ENCODE peak calls at places on chromosomes 12 and 14, in nine cellular contexts. U is right lobe of liver, L is lung, E is IMR-90, M is Caco-2, J is HepG2, Q is breast epithelium, W is Panc1, B is esophagus squamous epithelium. O is an unnamed sample.

GRCh38 chr12:99810718-99811593 is 163.4 kb downstream of the GARIN6 start:
- DNase-seq in U (no peak), L (no peak), E (peak; percentile 18), M (no peak), J (peak; percentile 9), Q (no peak), W (no peak), B (no peak), O (peak; percentile 16)

GRCh38 chr14:64673748-64674147 is 30.5 kb upstream of the PLEKHG3 start:
- DNase-seq in U (no peak), L (no peak), E (no peak), M (no peak), J (no peak), Q (no peak), W (no peak), B (no peak), O (no peak)

GRCh38 chr12:87953257-87953860 is 75.8 kb downstream of the C12orf50 start:
- DNase-seq in U (no peak), L (no peak), E (peak; percentile 71), M (no peak), J (peak; percentile 15), Q (no peak), W (peak; percentile 8), B (no peak), O (peak; percentile 48)

GRCh38 chr12:104566244-104566993 is 109.7 kb downstream of the CHST11 start:
- DNase-seq in U (no peak), L (no peak), E (no peak), M (no peak), J (no peak), Q (no peak), W (no peak), B (no peak), O (no peak)

GRCh38 chr14:99679996-99680395 is 4.1 kb upstream of the CYP46A1 start:
- DNase-seq in U (no peak), L (no peak), E (no peak), M (no peak), J (no peak), Q (no peak), W (no peak), B (no peak), O (no peak)

GRCh38 chr14:55975281-55975905 is 142.8 kb upstream of the PELI2 start:
- DNase-seq in U (no peak), L (no peak), E (no peak), M (no peak), J (no peak), Q (no peak), W (no peak), B (no peak), O (no peak)

GRCh38 chr14:70735043-70735442 is 74.3 kb downstream of the MAP3K9 start:
- DNase-seq in U (no peak), L (no peak), E (no peak), M (no peak), J (no peak), Q (no peak), W (no peak), B (no peak), O (peak; percentile 45)

GRCh38 chr12:123794027-123794426 is 31.9 kb downstream of the DNAH10 start:
- DNase-seq in U (no peak), L (no peak), E (no peak), M (no peak), J (no peak), Q (no peak), W (no peak), B (no peak), O (no peak)

GRCh38 chr12:96994900-96995299 is 87.8 kb downstream of the NEDD1 start:
- DNase-seq in U (no peak), L (no peak), E (no peak), M (no peak), J (no peak), Q (no peak), W (no peak), B (no peak), O (no peak)

GRCh38 chr12:64864319-64864718 is 39.9 kb downstream of the TBC1D30 start:
- DNase-seq in U (no peak), L (no peak), E (no peak), M (no peak), J (no peak), Q (no peak), W (no peak), B (no peak), O (no peak)

GRCh38 chr14:30005114-30005698 is 77.6 kb upstream of the PRKD1 start:
- DNase-seq in U (no peak), L (no peak), E (peak; percentile 89), M (no peak), J (peak; percentile 62), Q (no peak), W (peak; percentile 15), B (no peak), O (peak; percentile 68)

GRCh38 chr12:95943231-95943842 is at the start of gene AMDHD1:
- DNase-seq in U (peak; percentile 64), L (peak; percentile 41), E (peak; percentile 39), M (peak; percentile 52), J (peak; percentile 45), Q (no peak), W (no peak), B (no peak), O (peak; percentile 83)

GRCh38 chr14:80636071-80636470 is 305.5 kb downstream of the CEP128 start:
- DNase-seq in U (no peak), L (no peak), E (peak; percentile 17), M (no peak), J (no peak), Q (no peak), W (no peak), B (no peak), O (peak; percentile 8)

GRCh38 chr12:17371491-17372290 is 718.3 kb downstream of the RERGL start:
- DNase-seq in U (no peak), L (no peak), E (no peak), M (no peak), J (no peak), Q (no peak), W (no peak), B (no peak), O (no peak)

GRCh38 chr12:17372508-17372907 is 717.5 kb downstream of the RERGL start:
- DNase-seq in U (no peak), L (no peak), E (no peak), M (no peak), J (no peak), Q (no peak), W (no peak), B (no peak), O (no peak)

GRCh38 chr12:17370621-17371020 is 719.4 kb downstream of the RERGL start:
- DNase-seq in U (no peak), L (no peak), E (no peak), M (no peak), J (no peak), Q (no peak), W (no peak), B (no peak), O (no peak)

DNA sequence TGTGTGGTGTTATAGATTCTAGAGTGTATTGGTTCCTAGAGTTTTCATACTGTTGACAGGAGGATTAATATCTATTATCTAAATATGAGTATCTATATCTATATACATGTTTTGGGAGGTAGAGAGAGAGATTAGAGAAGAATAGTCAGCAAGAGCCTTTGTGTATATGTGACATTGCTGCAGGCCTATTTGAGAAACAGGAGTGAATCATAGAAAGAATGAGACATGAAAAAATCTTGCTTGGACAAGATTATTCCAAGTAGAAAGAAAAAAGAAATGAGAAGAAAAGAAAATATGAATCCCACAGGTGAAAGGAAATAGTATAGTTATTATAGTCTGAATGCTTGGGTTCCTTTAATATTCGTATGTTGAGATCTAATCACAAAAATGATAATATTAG is 720.4 kb downstream of the RERGL start:
- DNase-seq in U (no peak), L (no peak), E (no peak), M (no peak), J (no peak), Q (no peak), W (no peak), B (no peak), O (no peak)
- H3K4me1 ChIP-seq in U (no peaks in the 10 kb centered on the region), L (no peaks in the 10 kb centered on the region), E (no peaks in the 10 kb centered on the region), M (no peaks in the 10 kb centered on the region), J (no peaks in the 10 kb centered on the region), Q (no peaks in the 10 kb centered on the region), W (no peaks in the 10 kb centered on the region), B (no peaks in the 10 kb centered on the region), O (no peaks in the 10 kb centered on the region)

GRCh38 chr14:92589213-92589852 is 75.8 kb downstream of the RIN3 start:
- DNase-seq in U (no peak), L (no peak), E (peak; percentile 52), M (no peak), J (peak; percentile 34), Q (no peak), W (no peak), B (no peak), O (peak; percentile 34)
- TF ChIP-seq CTCF in U (peak; percentile 25), L (peak; percentile 13), E (peak; percentile 41), M (peak; percentile 41), J (peak; percentile 56), Q (no peak), W (peak; percentile 56), B (peak; percentile 40), O (peak; percentile 44)

DNA sequence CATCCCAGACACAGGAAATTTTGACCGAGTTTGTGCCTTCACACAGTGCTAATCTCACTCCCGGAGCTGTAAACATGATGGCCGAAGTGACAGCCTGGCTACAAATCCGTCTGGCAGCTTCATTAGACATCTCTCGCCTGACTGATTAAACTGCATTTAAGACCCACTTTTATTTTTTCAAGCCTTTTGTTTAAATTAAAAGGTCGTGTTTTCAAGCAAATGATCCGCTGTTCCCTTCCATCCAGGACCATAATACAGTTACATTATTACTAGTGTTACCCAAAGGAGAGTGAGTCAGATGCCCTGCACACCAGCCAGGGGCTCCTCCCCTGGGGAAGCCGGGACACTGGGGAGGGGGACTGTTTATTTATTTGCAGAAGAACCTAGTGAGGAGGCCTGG is 200.2 kb downstream of the EXOC5 start:
- DNase-seq in U (no peak), L (no peak), E (no peak), M (no peak), J (no peak), Q (no peak), W (no peak), B (no peak), O (no peak)
- H3K4me1 ChIP-seq in U (no peaks in the 10 kb centered on the region), L (peaks cover 1% of the 10 kb centered on the region), E (no peaks in the 10 kb centered on the region), M (no peaks in the 10 kb centered on the region), J (no peaks in the 10 kb centered on the region), Q (no peaks in the 10 kb centered on the region), W (no peaks in the 10 kb centered on the region), B (no peaks in the 10 kb centered on the region), O (no peaks in the 10 kb centered on the region)

GRCh38 chr12:26937443-26937862 is 328 bp downstream of the INTS13 start:
- DNase-seq in U (no peak), L (no peak), E (no peak), M (no peak), J (no peak), Q (no peak), W (no peak), B (no peak), O (no peak)

GRCh38 chr12:26939192-26939832 is 1.0 kb downstream of the FGFR1OP2 start:
- DNase-seq in U (no peak), L (no peak), E (peak; percentile 31), M (no peak), J (no peak), Q (no peak), W (no peak), B (no peak), O (no peak)

GRCh38 chr12:26936559-26937442 is 980 bp downstream of the INTS13 start:
- DNase-seq in U (no peak), L (no peak), E (no peak), M (no peak), J (no peak), Q (no peak), W (no peak), B (no peak), O (no peak)

GRCh38 chr12:26938660-26939185 is 453 bp downstream of the FGFR1OP2 start:
- DNase-seq in U (no peak), L (peak; percentile 33), E (no peak), M (peak; percentile 59), J (peak; percentile 35), Q (no peak), W (no peak), B (no peak), O (no peak)

GRCh38 chr12:26937863-26938659 is at the start of the genes FGFR1OP2 and INTS13:
- DNase-seq in U (peak; percentile 99), L (peak; percentile 99), E (peak; percentile 99), M (peak; percentile 100), J (peak; percentile 98), Q (peak; percentile 97), W (peak; percentile 98), B (peak; percentile 79), O (peak; percentile 100)
- TF ChIP-seq CTCF in U (no peak), L (no peak), E (no peak), M (no peak), J (peak; percentile 17), Q (no peak), W (no peak), B (no peak), O (no peak)